ENCODE peak calls at places on chromosomes 3 and 15, in eight cellular contexts. F is CD8-positive, alpha-beta T cell; N is AG09309; S is GM13976; Y is AG10803; X is endothelial cell of umbilical vein; K is left ventricle myocardium inferior; A is heart left ventricle. L is an unnamed sample.

GRCh38 chr3:143124683-143125520 is 5.3 kb downstream of the CHST2 start:
- DNase-seq in A (no peak), Y (no peak), S (no peak), N (no peak), X (no peak), F (no peak), K (no peak), L (no peak)

GRCh38 chr3:189369636-189370035 is 197.9 kb downstream of the TPRG1 start:
- DNase-seq in Y (no peak), N (no peak), A (no peak), K (no peak), X (no peak), F (no peak), S (no peak), L (no peak)

GRCh38 chr15:75185271-75186029 is 16.2 kb upstream of the C15orf39 start:
- DNase-seq in Y (no peak), X (no peak), S (no peak), K (no peak), F (no peak), A (no peak), N (no peak), L (no peak)

GRCh38 chr15:70159397-70160009 is 61.8 kb upstream of the TLE3 start:
- DNase-seq in F (no peak), S (no peak), N (no peak), Y (no peak), A (no peak), X (no peak), K (no peak), L (no peak)

GRCh38 chr15:69120732-69121131 is 39.7 kb upstream of the GLCE start:
- DNase-seq in A (no peak), K (no peak), X (no peak), S (no peak), F (no peak), N (no peak), Y (no peak), L (no peak)

GRCh38 chr3:47661121-47661752 is 82.6 kb upstream of the CSPG5 start:
- DNase-seq in A (no peak), F (no peak), X (peak; percentile 8), Y (peak; percentile 50), N (no peak), S (no peak), K (no peak), L (no peak)

GRCh38 chr3:52770581-52771333 is at the start of gene NEK4:
- DNase-seq in X (peak; percentile 92), N (peak; percentile 46), F (peak; percentile 82), A (peak; percentile 93), Y (peak; percentile 86), K (peak; percentile 94), S (peak; percentile 97), L (peak; percentile 95)

GRCh38 chr15:48029656-48030055 is 91.1 kb upstream of the SLC24A5 start:
- DNase-seq in Y (no peak), S (no peak), K (no peak), F (no peak), N (no peak), X (no peak), A (no peak), L (no peak)

GRCh38 chr15:69531302-69532027 is 78.8 kb downstream of the RPLP1 start:
- DNase-seq in F (no peak), A (peak; percentile 25), K (no peak), X (no peak), Y (no peak), S (no peak), N (no peak), L (no peak)

GRCh38 chr3:139378587-139378986 is 10.9 kb downstream of the COPB2 start:
- DNase-seq in F (no peak), A (no peak), X (no peak), S (no peak), N (no peak), K (no peak), Y (no peak), L (no peak)

GRCh38 chr3:160661660-160662059 is 15.3 kb upstream of the ARL14 start:
- DNase-seq in A (no peak), X (no peak), Y (no peak), S (peak; percentile 24), F (no peak), N (no peak), K (no peak), L (no peak)

GRCh38 chr15:63442080-63442479 is 60.4 kb upstream of the CA12 start:
- DNase-seq in A (no peak), K (no peak), Y (no peak), F (no peak), N (no peak), X (no peak), S (no peak), L (no peak)

GRCh38 chr15:99361541-99362185 is 110.4 kb downstream of the LRRC28 start:
- DNase-seq in F (no peak), N (no peak), Y (peak; percentile 22), X (peak; percentile 18), A (no peak), S (no peak), K (no peak), L (no peak)

GRCh38 chr3:195187609-195188529 is 83.1 kb downstream of the XXYLT1 start:
- DNase-seq in K (no peak), Y (peak; percentile 70), X (peak; percentile 55), F (no peak), A (no peak), S (no peak), N (no peak), L (no peak)

DNA sequence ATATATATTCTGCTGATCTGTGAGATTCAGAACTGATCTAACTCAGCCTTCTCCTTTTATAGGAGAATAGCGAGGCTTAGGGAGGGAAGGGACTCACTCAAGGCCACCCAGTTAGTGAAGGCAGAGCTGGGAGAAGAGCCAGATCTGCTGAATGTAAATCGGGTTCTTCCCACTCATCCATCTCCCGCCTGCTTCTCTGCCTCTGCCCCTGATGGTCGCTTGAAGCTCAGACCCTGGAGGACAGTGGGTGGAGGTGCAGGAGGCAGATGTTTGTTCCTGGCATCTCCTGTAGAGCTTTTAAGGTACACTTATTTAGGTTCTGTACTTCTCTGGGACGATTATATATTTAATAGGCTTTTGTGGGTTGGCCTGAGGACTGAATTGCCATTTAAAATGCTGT is 4.3 kb downstream of the PDIA5 start:
- DNase-seq in A (no peak), F (no peak), S (no peak), K (no peak), X (no peak), Y (no peak), N (no peak), L (no peak)
- TF ChIP-seq CTCF in A (no peak), F (no peak), S (no peak), K (no peak), X (peak; percentile 4), Y (peak; percentile 11), N (no peak), L (no peak)

DNA sequence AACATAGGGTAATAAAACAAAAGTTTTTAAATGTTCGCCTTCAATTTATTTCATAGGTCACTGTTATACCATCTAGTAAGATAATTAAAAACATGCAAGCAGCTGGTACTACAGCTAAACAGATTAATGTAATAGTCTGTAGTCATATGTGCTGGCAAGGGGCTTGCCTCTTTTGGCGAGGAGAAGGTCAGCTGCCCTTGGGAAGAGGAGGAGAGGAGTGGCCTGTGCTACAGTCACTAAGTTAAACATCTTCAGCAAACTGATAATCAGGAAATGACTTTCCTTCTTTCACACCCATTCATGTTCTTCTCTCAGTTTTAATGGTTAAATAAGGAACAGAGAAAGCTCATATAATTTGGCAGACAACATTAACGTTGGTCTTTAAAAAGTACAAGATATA is 318.3 kb downstream of the TBC1D5 start:
- DNase-seq in K (peak; percentile 20), X (no peak), Y (peak; percentile 53), F (no peak), A (no peak), S (no peak), N (no peak), L (no peak)
- TF ChIP-seq CTCF in K (no peak), X (no peak), Y (no peak), F (no peak), A (no peak), S (no peak), N (no peak), L (no peak)

GRCh38 chr15:57538822-57539221 is 52.9 kb upstream of the MYZAP start:
- DNase-seq in X (no peak), S (no peak), A (no peak), K (no peak), Y (no peak), N (no peak), F (no peak), L (no peak)

GRCh38 chr15:57537951-57538506 is 53.7 kb upstream of the MYZAP start:
- DNase-seq in S (no peak), F (no peak), Y (no peak), A (no peak), K (no peak), X (peak; percentile 48), N (no peak), L (no peak)

GRCh38 chr15:57534279-57534678 is 57.4 kb upstream of the MYZAP start:
- DNase-seq in K (no peak), X (peak; percentile 31), F (no peak), N (no peak), Y (peak; percentile 42), A (peak; percentile 40), S (no peak), L (no peak)

GRCh38 chr15:57540736-57541135 is 51.0 kb upstream of the MYZAP start:
- DNase-seq in S (peak; percentile 71), A (no peak), Y (no peak), X (no peak), N (no peak), K (no peak), F (no peak), L (peak; percentile 72)

GRCh38 chr15:57537072-57537471 is 54.6 kb upstream of the MYZAP start:
- DNase-seq in X (peak; percentile 70), F (no peak), N (peak; percentile 76), Y (peak; percentile 92), K (no peak), S (no peak), A (no peak), L (no peak)
- TF ChIP-seq CTCF in X (no peak), F (no peak), N (no peak), Y (peak; percentile 31), K (no peak), S (no peak), A (no peak), L (no peak)

GRCh38 chr3:49718419-49719213 is 868 bp downstream of the AMIGO3 start:
- DNase-seq in A (no peak), X (peak; percentile 28), Y (no peak), K (no peak), F (no peak), S (no peak), N (no peak), L (no peak)

GRCh38 chr3:49720383-49721164 is 1.1 kb upstream of the AMIGO3 start:
- DNase-seq in X (no peak), F (no peak), Y (no peak), N (no peak), S (no peak), K (no peak), A (no peak), L (no peak)

GRCh38 chr3:49721165-49721860 is 1.8 kb upstream of the AMIGO3 start:
- DNase-seq in F (no peak), Y (no peak), N (no peak), X (no peak), K (peak; percentile 14), A (no peak), S (no peak), L (no peak)

GRCh38 chr3:49717539-49718418 is 1.7 kb downstream of the AMIGO3 start:
- DNase-seq in Y (no peak), N (no peak), F (no peak), A (no peak), S (no peak), K (no peak), X (no peak), L (no peak)

GRCh38 chr3:49719214-49719884 is at the start of gene AMIGO3:
- DNase-seq in Y (peak; percentile 90), K (peak; percentile 97), N (peak; percentile 58), F (peak; percentile 93), A (peak; percentile 95), X (peak; percentile 93), S (peak; percentile 98), L (peak; percentile 97)
- TF ChIP-seq CTCF in Y (peak; percentile 57), K (peak; percentile 70), N (peak; percentile 42), F (peak; percentile 94), A (peak; percentile 67), X (peak; percentile 21), S (no peak), L (peak; percentile 56)